ENCODE peak calls at places on chromosomes 16 and 17, in eight cellular contexts. F is stimulated activated CD4-positive, alpha-beta T cell treated with anti-CD3 and anti-CD28 coated beads, Interleukin-2, amount 100 ng/mL, for 48 hours; Q is endodermal cell; L is stimulated activated CD8-positive, alpha-beta memory T cell treated with anti-CD3 and anti-CD28 coated beads, Interleukin-4, amount 100 ng/mL, for 4 hours; W is Calu3; C is C1 segment of cervical spinal cord; X is fibroblast of lung; A is head of caudate nucleus. O is an unnamed sample.

GRCh38 chr17:74569392-74570003 is 2.2 kb upstream of the CD300H start:
- DNase-seq in F (peak), Q (peak), L (no peak), W (peak), C (peak), X (peak), A (peak), O (peak)

GRCh38 chr17:74432484-74433391 is 850 bp downstream of the GPRC5C start:
- DNase-seq in F (no peak), Q (peak), L (no peak), W (no peak), C (no peak), X (no peak), A (no peak), O (no peak)

GRCh38 chr16:86960266-86960665 is 356.9 kb downstream of the C16orf95 start:
- DNase-seq in F (no peak), Q (no peak), L (no peak), W (no peak), C (peak), X (no peak), A (no peak), O (no peak)

GRCh38 chr16:50657251-50657650 is 23.9 kb downstream of the SNX20 start:
- DNase-seq in F (no peak), Q (no peak), L (no peak), W (no peak), C (no peak), X (no peak), A (no peak), O (no peak)

GRCh38 chr17:40526668-40527067 is 25.2 kb upstream of the TNS4 start:
- DNase-seq in F (no peak), Q (peak), L (no peak), W (no peak), C (no peak), X (peak), A (peak), O (no peak)

GRCh38 chr17:64531955-64532371 is 25.2 kb downstream of the CEP95 start:
- DNase-seq in F (no peak), Q (no peak), L (no peak), W (no peak), C (no peak), X (peak), A (no peak), O (no peak)

GRCh38 chr16:20901068-20901440 is 483 bp downstream of the LYRM1 start:
- DNase-seq in F (no peak), Q (no peak), L (no peak), W (no peak), C (no peak), X (no peak), A (no peak), O (no peak)

GRCh38 chr17:60163108-60163784 is 13.5 kb downstream of the CA4 start:
- DNase-seq in F (no peak), Q (peak), L (no peak), W (no peak), C (no peak), X (no peak), A (no peak), O (peak)

GRCh38 chr17:39750131-39751015 is 12.6 kb downstream of the GRB7 start:
- DNase-seq in F (no peak), Q (peak), L (no peak), W (peak), C (no peak), X (no peak), A (no peak), O (no peak)

GRCh38 chr17:45680360-45680759 is 103.8 kb upstream of the CRHR1 start:
- DNase-seq in F (no peak), Q (no peak), L (no peak), W (no peak), C (no peak), X (no peak), A (no peak), O (peak)

GRCh38 chr16:23784811-23785447 is 30.1 kb downstream of the CHP2 start:
- DNase-seq in F (no peak), Q (peak), L (no peak), W (no peak), C (no peak), X (peak), A (no peak), O (no peak)

GRCh38 chr17:35097776-35098175 is 21.9 kb downstream of the RAD51D start:
- DNase-seq in F (no peak), Q (peak), L (no peak), W (no peak), C (no peak), X (no peak), A (no peak), O (no peak)